ENCODE peak calls at places on chromosomes 13 and 19, in five cellular contexts. M, W, E, D and L are unnamed samples.
A peak's percentile ranks its signal among the peaks of the same experiment; 100 is the strongest.

GRCh38 chr13:75968103-75968838 is 332.1 kb downstream of the LMO7 start:
- DNase-seq in E (no peak), W (no peak), M (no peak), D (no peak), L (no peak)

GRCh38 chr19:54154603-54155345 is 4.7 kb downstream of the LENG1 start:
- DNase-seq in D (no peak), M (no peak), W (no peak), E (no peak), L (no peak)

GRCh38 chr13:112891477-112892401 is 77.3 kb upstream of the MCF2L start:
- DNase-seq in W (no peak), D (no peak), M (no peak), E (no peak), L (peak; percentile 19)

GRCh38 chr19:16527971-16528521 is 14.2 kb downstream of the CHERP start:
- DNase-seq in W (no peak), D (no peak), E (no peak), M (no peak), L (no peak)

GRCh38 chr13:37270206-37271001 is 164.9 kb upstream of the CSNK1A1L start:
- DNase-seq in M (no peak), D (no peak), E (no peak), W (no peak), L (no peak)

GRCh38 chr13:101307181-101307701 is 109.1 kb downstream of the NALCN start:
- DNase-seq in M (no peak), E (no peak), D (no peak), W (no peak), L (no peak)

GRCh38 chr13:40348096-40348679 is 318.3 kb downstream of the FOXO1 start:
- DNase-seq in M (no peak), W (no peak), D (no peak), E (no peak), L (no peak)

GRCh38 chr13:33611016-33611805 is 206.7 kb upstream of the RFC3 start:
- DNase-seq in M (no peak), W (no peak), D (peak; percentile 41), E (no peak), L (peak; percentile 88)

GRCh38 chr13:43156916-43157315 is 133.5 kb downstream of the DNAJC15 start:
- DNase-seq in E (no peak), D (no peak), M (no peak), W (no peak), L (no peak)

GRCh38 chr19:53906211-53907192 is 2.6 kb upstream of the CACNG7 start:
- DNase-seq in D (no peak), W (peak; percentile 64), E (no peak), M (no peak), L (peak; percentile 72)

GRCh38 chr13:106401081-106401480 is 134.4 kb downstream of the EFNB2 start:
- DNase-seq in M (no peak), W (no peak), D (no peak), E (no peak), L (no peak)

GRCh38 chr19:15532779-15533521 is 24.6 kb downstream of the CYP4F22 start:
- DNase-seq in M (no peak), W (no peak), D (no peak), E (no peak), L (no peak)

GRCh38 chr19:43695985-43696729 is 19.7 kb upstream of the IRGC start:
- DNase-seq in W (no peak), D (no peak), M (no peak), E (no peak), L (no peak)

GRCh38 chr19:15124572-15125231 is 17.5 kb downstream of the SYDE1 start:
- DNase-seq in D (no peak), W (no peak), M (no peak), E (no peak), L (no peak)